ENCODE peak calls at places on chromosomes 6 and 20, in five cellular contexts. One of them, this sample, is unnamed.

GRCh38 chr6:5684320-5684719 is 322.4 kb downstream of the NRN1 start:
- DNase-seq in SK-N-SH: no peak
- DNase-seq in GM23338: no peak
- DNase-seq in HCT116: no peak
- DNase-seq in neural progenitor cell: no peak
- DNase-seq in this sample: no peak

GRCh38 chr6:32894085-32895005 is 40.4 kb downstream of the PSMB9 start:
- DNase-seq in SK-N-SH: peak; percentile 98
- DNase-seq in GM23338: peak; percentile 95
- DNase-seq in HCT116: peak; percentile 85
- DNase-seq in neural progenitor cell: peak; percentile 94
- DNase-seq in this sample: peak; percentile 92

GRCh38 chr6:38311201-38311600 is 328.5 kb downstream of the BTBD9 start:
- DNase-seq in SK-N-SH: no peak
- DNase-seq in GM23338: no peak
- DNase-seq in HCT116: no peak
- DNase-seq in neural progenitor cell: no peak
- DNase-seq in this sample: no peak

GRCh38 chr6:24537771-24538385 is 43.1 kb downstream of the ALDH5A1 start:
- DNase-seq in SK-N-SH: no peak
- DNase-seq in GM23338: no peak
- DNase-seq in HCT116: no peak
- DNase-seq in neural progenitor cell: no peak
- DNase-seq in this sample: no peak

GRCh38 chr6:16711551-16712249 is 49.6 kb downstream of the ATXN1 start:
- DNase-seq in SK-N-SH: no peak
- DNase-seq in GM23338: no peak
- DNase-seq in HCT116: peak; percentile 82
- DNase-seq in neural progenitor cell: no peak
- DNase-seq in this sample: no peak

GRCh38 chr6:72740135-72740534 is 118.3 kb downstream of the KCNQ5 start:
- DNase-seq in SK-N-SH: no peak
- DNase-seq in GM23338: no peak
- DNase-seq in HCT116: no peak
- DNase-seq in neural progenitor cell: no peak
- DNase-seq in this sample: no peak

GRCh38 chr6:27297857-27298730 is 14.0 kb downstream of the POM121L2 start:
- DNase-seq in SK-N-SH: no peak
- DNase-seq in GM23338: peak; percentile 85
- DNase-seq in HCT116: peak; percentile 70
- DNase-seq in neural progenitor cell: peak; percentile 68
- DNase-seq in this sample: no peak

GRCh38 chr6:43009124-43009523 is 4.6 kb downstream of the MEA1 start:
- DNase-seq in SK-N-SH: peak; percentile 69
- DNase-seq in GM23338: peak; percentile 50
- DNase-seq in HCT116: no peak
- DNase-seq in neural progenitor cell: peak; percentile 23
- DNase-seq in this sample: no peak

GRCh38 chr6:12584631-12585405 is 131.7 kb upstream of the PHACTR1 start:
- DNase-seq in SK-N-SH: no peak
- DNase-seq in GM23338: no peak
- DNase-seq in HCT116: no peak
- DNase-seq in neural progenitor cell: no peak
- DNase-seq in this sample: no peak

GRCh38 chr6:80203283-80203682 is 96.8 kb downstream of the BCKDHB start:
- DNase-seq in SK-N-SH: no peak
- DNase-seq in GM23338: no peak
- DNase-seq in HCT116: no peak
- DNase-seq in neural progenitor cell: no peak
- DNase-seq in this sample: no peak

GRCh38 chr6:9139762-9140161 is 704.4 kb upstream of the SLC35B3 start:
- DNase-seq in SK-N-SH: no peak
- DNase-seq in GM23338: no peak
- DNase-seq in HCT116: no peak
- DNase-seq in neural progenitor cell: no peak
- DNase-seq in this sample: no peak

GRCh38 chr6:56766806-56767178 is 124.1 kb upstream of the DST start:
- DNase-seq in SK-N-SH: no peak
- DNase-seq in GM23338: no peak
- DNase-seq in HCT116: no peak
- DNase-seq in neural progenitor cell: no peak
- DNase-seq in this sample: peak; percentile 96

GRCh38 chr6:153927867-153928266 is 111.2 kb upstream of the OPRM1 start:
- DNase-seq in SK-N-SH: no peak
- DNase-seq in GM23338: no peak
- DNase-seq in HCT116: no peak
- DNase-seq in neural progenitor cell: no peak
- DNase-seq in this sample: no peak

GRCh38 chr6:83247471-83247870 is 54.3 kb downstream of the RWDD2A start:
- DNase-seq in SK-N-SH: no peak
- DNase-seq in GM23338: no peak
- DNase-seq in HCT116: no peak
- DNase-seq in neural progenitor cell: no peak
- DNase-seq in this sample: no peak

GRCh38 chr20:64244870-64245603 is 10.5 kb upstream of the PCMTD2 start:
- DNase-seq in SK-N-SH: peak; percentile 6
- DNase-seq in GM23338: no peak
- DNase-seq in HCT116: no peak
- DNase-seq in neural progenitor cell: no peak
- DNase-seq in this sample: no peak

GRCh38 chr6:151553416-151554158 is 59.8 kb downstream of the CCDC170 start:
- DNase-seq in SK-N-SH: no peak
- DNase-seq in GM23338: no peak
- DNase-seq in HCT116: no peak
- DNase-seq in neural progenitor cell: no peak
- DNase-seq in this sample: no peak

GRCh38 chr20:12409501-12409900 is 491.8 kb downstream of the BTBD3 start:
- DNase-seq in SK-N-SH: no peak
- DNase-seq in GM23338: no peak
- DNase-seq in HCT116: no peak
- DNase-seq in neural progenitor cell: no peak
- DNase-seq in this sample: no peak
- H3K4me2 ChIP-seq in SK-N-SH: no peak overlapping the region
- H3K4me2 ChIP-seq in GM23338: no peak overlapping the region
- H3K4me2 ChIP-seq in HCT116: no peak overlapping the region
- H3K4me2 ChIP-seq in neural progenitor cell: no peak overlapping the region
- H3K4me2 ChIP-seq in this sample: no peak overlapping the region

GRCh38 chr6:165632194-165632593 is 30.8 kb downstream of the PDE10A start:
- DNase-seq in SK-N-SH: no peak
- DNase-seq in GM23338: no peak
- DNase-seq in HCT116: no peak
- DNase-seq in neural progenitor cell: no peak
- DNase-seq in this sample: no peak
- H3K36me3 ChIP-seq in SK-N-SH: no peaks in the 10 kb centered on the region
- H3K36me3 ChIP-seq in GM23338: no peaks in the 10 kb centered on the region
- H3K36me3 ChIP-seq in HCT116: no peaks in the 10 kb centered on the region
- H3K36me3 ChIP-seq in neural progenitor cell: no peaks in the 10 kb centered on the region
- H3K36me3 ChIP-seq in this sample: no peaks in the 10 kb centered on the region

DNA sequence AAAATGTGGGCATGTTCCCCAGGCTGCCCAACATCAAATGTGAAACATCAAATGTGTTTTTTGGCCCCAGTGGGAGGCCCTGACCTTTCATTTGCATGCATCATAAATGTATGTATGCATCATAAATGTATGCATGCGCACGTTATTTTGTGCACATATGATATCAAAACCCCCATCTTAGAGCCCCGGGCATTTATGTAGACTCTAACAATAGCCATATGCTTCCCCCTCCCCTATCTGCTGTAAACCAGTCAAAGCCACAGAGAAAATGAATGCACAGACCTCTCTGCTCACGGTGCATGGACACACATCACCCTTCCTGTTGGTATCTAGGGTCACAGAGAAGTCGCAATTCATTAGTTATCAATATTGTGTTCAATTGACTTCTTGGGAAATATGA is 532.0 kb downstream of the CDH26 start:
- DNase-seq in SK-N-SH: peak; percentile 31
- DNase-seq in GM23338: no peak
- DNase-seq in HCT116: no peak
- DNase-seq in neural progenitor cell: no peak
- DNase-seq in this sample: no peak
- TF ChIP-seq EZH2phosphoT487 in SK-N-SH: no peak
- TF ChIP-seq EZH2phosphoT487 in GM23338: no peak
- TF ChIP-seq EZH2phosphoT487 in HCT116: no peak
- TF ChIP-seq EZH2phosphoT487 in neural progenitor cell: no peak
- TF ChIP-seq EZH2phosphoT487 in this sample: no peak

GRCh38 chr20:8571660-8572059 is 439.6 kb downstream of the PLCB1 start:
- DNase-seq in SK-N-SH: no peak
- DNase-seq in GM23338: no peak
- DNase-seq in HCT116: no peak
- DNase-seq in neural progenitor cell: no peak
- DNase-seq in this sample: no peak
- H3K4me2 ChIP-seq in SK-N-SH: no peak overlapping the region
- H3K4me2 ChIP-seq in GM23338: no peak overlapping the region
- H3K4me2 ChIP-seq in HCT116: no peak overlapping the region
- H3K4me2 ChIP-seq in neural progenitor cell: no peak overlapping the region
- H3K4me2 ChIP-seq in this sample: no peak overlapping the region

This sample was measured in MM.1S.